ENCODE peak calls at places on chromosomes 6 and 20, in four cellular contexts. M is GM12878, U is K562, E is HL-60. L is an unnamed sample.

GRCh38 chr20:54337131-54337530 is 129.2 kb downstream of the PFDN4 start:
- DNase-seq in M (no peak), U (no peak), E (no peak), L (no peak)

GRCh38 chr6:38570750-38571149 is 69.0 kb downstream of the BTBD9 start:
- DNase-seq in M (no peak), U (no peak), E (no peak), L (no peak)

GRCh38 chr6:156689656-156690055 is 87.5 kb upstream of the ARID1B start:
- DNase-seq in M (no peak), U (no peak), E (peak), L (no peak)

GRCh38 chr6:141878686-141879085 is 254.0 kb upstream of the GJE1 start:
- DNase-seq in M (no peak), U (no peak), E (no peak), L (no peak)

GRCh38 chr6:155528982-155529453 is 73.4 kb upstream of the NOX3 start:
- DNase-seq in M (no peak), U (no peak), E (peak), L (no peak)

GRCh38 chr20:4929686-4930397 is 71.5 kb downstream of the SLC23A2 start:
- DNase-seq in M (no peak), U (no peak), E (peak), L (no peak)

GRCh38 chr6:142867355-142867801 is 77.6 kb downstream of the HIVEP2 start:
- DNase-seq in M (no peak), U (no peak), E (no peak), L (no peak)

GRCh38 chr20:52083627-52084232 is 107.8 kb downstream of the ZFP64 start:
- DNase-seq in M (no peak), U (peak), E (peak), L (no peak)

GRCh38 chr20:60372282-60372681 is 414.1 kb downstream of the CDH26 start:
- DNase-seq in M (no peak), U (no peak), E (no peak), L (no peak)

GRCh38 chr6:72580281-72580940 is 41.5 kb upstream of the KCNQ5 start:
- DNase-seq in M (no peak), U (peak), E (peak), L (no peak)

GRCh38 chr6:166542580-166542912 is 43.9 kb downstream of the RAMACL start:
- DNase-seq in M (no peak), U (no peak), E (no peak), L (no peak)

GRCh38 chr20:59775221-59776055 is 158.0 kb downstream of the SYCP2 start:
- DNase-seq in M (no peak), U (no peak), E (no peak), L (no peak)

GRCh38 chr6:132693478-132693877 is 20.4 kb downstream of the VNN1 start:
- DNase-seq in M (no peak), U (no peak), E (no peak), L (no peak)

GRCh38 chr6:132698608-132699007 is 15.2 kb downstream of the VNN1 start:
- DNase-seq in M (no peak), U (no peak), E (no peak), L (no peak)

GRCh38 chr6:132690678-132691077 is 23.2 kb downstream of the VNN1 start:
- DNase-seq in M (no peak), U (no peak), E (no peak), L (no peak)

DNA sequence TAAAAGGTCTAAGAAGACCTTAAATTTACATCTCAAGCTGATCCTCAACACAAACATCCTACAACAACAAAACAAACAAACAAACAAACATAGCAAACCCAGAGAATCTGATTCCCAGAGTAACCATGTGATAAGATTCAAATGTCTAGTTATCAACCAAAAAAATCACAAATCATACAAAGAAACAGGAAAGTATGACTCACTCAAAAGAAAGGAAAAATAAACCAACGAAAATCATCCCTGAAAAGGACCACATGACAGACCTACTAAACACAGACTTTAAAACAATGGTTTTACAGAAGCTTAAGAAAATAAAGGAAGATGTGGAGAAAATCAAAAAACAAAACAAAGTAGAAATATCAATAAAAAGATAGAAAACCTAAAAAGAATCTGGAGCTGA is 18.1 kb downstream of the VNN1 start:
- DNase-seq in M (no peak), U (no peak), E (no peak), L (no peak)
- TF ChIP-seq SPI1 in M (no peak), U (no peak), E (no peak), L (no peak)

GRCh38 chr20:3749689-3750639 is 17.5 kb downstream of the HSPA12B start:
- DNase-seq in M (no peak), U (peak), E (peak), L (peak)
- TF ChIP-seq SPI1 in M (no peak), U (no peak), E (no peak), L (no peak)

GRCh38 chr20:22815584-22815983 is 219.5 kb upstream of the SSTR4 start:
- DNase-seq in M (no peak), U (no peak), E (no peak), L (no peak)

GRCh38 chr20:22814475-22815205 is 220.5 kb upstream of the SSTR4 start:
- DNase-seq in M (no peak), U (no peak), E (no peak), L (no peak)

GRCh38 chr20:22819134-22819533 is 216.0 kb upstream of the SSTR4 start:
- DNase-seq in M (no peak), U (no peak), E (no peak), L (no peak)

GRCh38 chr20:22815206-22815551 is 219.9 kb upstream of the SSTR4 start:
- DNase-seq in M (no peak), U (no peak), E (no peak), L (no peak)

DNA sequence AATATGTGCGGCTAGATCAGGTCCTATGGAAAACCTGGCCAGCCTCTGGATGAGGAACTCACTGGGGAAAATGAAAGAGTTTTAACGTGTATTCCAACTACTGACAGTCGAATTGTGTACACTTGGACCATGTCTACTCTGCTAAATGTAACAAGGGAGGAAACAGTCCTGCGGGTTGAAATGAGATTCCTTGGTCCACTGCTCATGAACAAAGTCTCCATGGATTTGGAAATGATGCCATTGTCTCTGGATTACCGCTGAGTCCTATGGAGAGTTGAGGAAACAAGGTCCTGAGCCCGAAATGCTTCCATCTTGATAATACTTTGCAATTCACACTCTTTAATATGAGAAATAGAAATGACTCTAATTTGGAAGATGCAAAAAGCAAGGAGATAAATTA is 219.1 kb upstream of the SSTR4 start:
- DNase-seq in M (no peak), U (no peak), E (no peak), L (no peak)
- TF ChIP-seq SPI1 in M (no peak), U (no peak), E (no peak), L (no peak)

GRCh38 chr6:16840291-16840690 is 79.0 kb upstream of the ATXN1 start:
- DNase-seq in M (no peak), U (no peak), E (no peak), L (no peak)
- TF ChIP-seq SPI1 in M (no peak), U (no peak), E (no peak), L (no peak)

GRCh38 chr6:106066984-106067383 is 19.2 kb upstream of the PRDM1 start:
- DNase-seq in M (no peak), U (no peak), E (no peak), L (no peak)

GRCh38 chr6:106064766-106065165 is 21.4 kb upstream of the PRDM1 start:
- DNase-seq in M (no peak), U (no peak), E (no peak), L (no peak)

GRCh38 chr6:106070626-106071025 is 15.5 kb upstream of the PRDM1 start:
- DNase-seq in M (no peak), U (no peak), E (no peak), L (no peak)

GRCh38 chr6:106072501-106073140 is 13.5 kb upstream of the PRDM1 start:
- DNase-seq in M (no peak), U (no peak), E (no peak), L (no peak)

GRCh38 chr6:106069478-106069877 is 16.7 kb upstream of the PRDM1 start:
- DNase-seq in M (no peak), U (no peak), E (no peak), L (no peak)
- TF ChIP-seq SPI1 in M (no peak), U (no peak), E (no peak), L (no peak)

GRCh38 chr6:30703011-30703410 is 12.2 kb upstream of the NRM start:
- DNase-seq in M (no peak), U (no peak), E (no peak), L (no peak)
- TF ChIP-seq SPI1 in M (no peak), U (no peak), E (no peak), L (no peak)

GRCh38 chr6:33697845-33698244 is 13.7 kb downstream of the UQCC2 start:
- DNase-seq in M (no peak), U (no peak), E (no peak), L (no peak)
- TF ChIP-seq SPI1 in M (no peak), U (no peak), E (no peak), L (no peak)

GRCh38 chr20:23401051-23401450 is 20.2 kb downstream of the NAPB start:
- DNase-seq in M (no peak), U (no peak), E (no peak), L (no peak)

GRCh38 chr20:23407770-23408467 is 13.4 kb downstream of the NAPB start:
- DNase-seq in M (no peak), U (no peak), E (no peak), L (no peak)

GRCh38 chr20:23403721-23404120 is 17.6 kb downstream of the NAPB start:
- DNase-seq in M (no peak), U (no peak), E (peak), L (no peak)

GRCh38 chr20:23406880-23407279 is 14.4 kb downstream of the NAPB start:
- DNase-seq in M (no peak), U (no peak), E (no peak), L (no peak)

DNA sequence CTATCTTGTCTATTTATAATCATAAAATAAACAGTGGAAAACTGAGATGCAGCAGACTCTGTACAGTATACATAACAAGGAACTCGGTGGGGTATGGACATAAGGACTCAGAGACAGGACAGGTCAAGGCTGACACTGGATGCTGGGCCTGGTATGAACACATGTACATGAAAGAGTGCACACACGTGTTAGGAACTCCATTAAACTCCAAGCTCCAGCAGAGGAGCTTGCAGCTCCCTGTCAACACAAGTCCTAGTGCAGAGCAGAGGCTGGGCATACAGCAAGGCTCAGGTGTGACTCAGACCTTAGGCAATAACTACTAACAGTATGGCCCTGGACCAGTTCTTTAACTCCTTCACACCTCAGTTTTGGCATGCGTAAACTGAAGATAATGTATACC is 17.1 kb downstream of the NAPB start:
- DNase-seq in M (no peak), U (no peak), E (no peak), L (no peak)
- TF ChIP-seq SPI1 in M (no peak), U (no peak), E (no peak), L (no peak)

GRCh38 chr6:15985354-15985995 is 143.4 kb upstream of the MYLIP start:
- DNase-seq in M (no peak), U (no peak), E (no peak), L (no peak)

GRCh38 chr6:15989397-15989796 is 139.5 kb upstream of the MYLIP start:
- DNase-seq in M (peak), U (no peak), E (no peak), L (no peak)

GRCh38 chr6:15990179-15990578 is 138.7 kb upstream of the MYLIP start:
- DNase-seq in M (peak), U (no peak), E (no peak), L (no peak)

GRCh38 chr6:15986027-15986629 is 142.8 kb upstream of the MYLIP start:
- DNase-seq in M (no peak), U (no peak), E (no peak), L (no peak)

GRCh38 chr6:15987569-15987968 is 141.3 kb upstream of the MYLIP start:
- DNase-seq in M (no peak), U (peak), E (no peak), L (no peak)
- TF ChIP-seq SPI1 in M (no peak), U (no peak), E (no peak), L (no peak)

DNA sequence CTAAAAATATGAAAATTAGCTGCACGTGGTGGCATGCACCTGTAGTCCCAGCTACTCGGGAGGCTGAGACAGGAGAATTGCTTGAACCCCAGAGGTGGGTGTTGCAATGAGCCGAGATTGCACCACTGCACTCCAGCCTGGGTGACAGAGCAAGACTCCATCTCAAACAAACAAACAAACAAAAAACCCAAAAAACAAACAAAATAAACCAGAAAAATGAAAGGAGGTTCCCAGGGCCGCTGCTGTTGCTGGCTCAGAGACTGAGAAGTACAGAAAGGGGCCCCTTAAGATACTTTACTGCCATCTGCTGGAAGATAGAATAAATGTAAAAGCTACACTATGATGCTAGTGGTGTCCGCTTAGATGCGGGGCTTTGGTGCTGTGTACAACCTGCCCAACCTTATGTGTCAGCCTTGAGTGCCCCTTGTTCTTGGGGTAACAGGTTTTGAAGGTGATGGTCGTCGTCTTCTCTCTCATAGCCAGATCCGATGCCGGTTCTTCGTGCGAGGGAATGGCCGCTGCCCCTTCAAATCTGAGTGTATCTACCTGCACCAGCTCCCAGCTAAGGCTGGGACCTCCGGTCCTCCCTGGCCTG is 2.8 kb upstream of the FANCE start:
- DNase-seq in M (no peak), U (peak), E (peak), L (peak)
- TF ChIP-seq SPI1 in M (no peak), U (no peak), E (no peak), L (no peak)

L was measured in GM12891.